ENCODE peak calls at places on chromosome 9, in ten cellular contexts. O is CD4-positive, alpha-beta T cell; F is D721Med; U is bronchial epithelial cell; E is astrocyte of the spinal cord; T is AG09319; N is cardiac muscle cell; R is GM13977; G is upper lobe of left lung; L is IMR-90. Q is an unnamed sample.

GRCh38 chr9:32703635-32704034 is 68.2 kb upstream of the TAF1L start:
- DNase-seq in O (no peak), F (no peak), U (peak; percentile 17), E (no peak), T (no peak), N (peak; percentile 8), R (no peak), G (no peak), L (no peak), Q (no peak)

GRCh38 chr9:102587231-102587630 is 407.9 kb upstream of the CYLC2 start:
- DNase-seq in O (no peak), F (no peak), U (no peak), E (no peak), T (no peak), N (no peak), R (no peak), G (no peak), L (no peak), Q (no peak)

GRCh38 chr9:99451121-99451606 is 229.1 kb downstream of the SEC61B start:
- DNase-seq in O (no peak), F (no peak), U (peak; percentile 17), E (no peak), T (no peak), N (peak; percentile 23), R (no peak), G (peak; percentile 75), L (no peak), Q (no peak)

GRCh38 chr9:2613730-2614271 is 7.8 kb upstream of the VLDLR start:
- DNase-seq in O (no peak), F (no peak), U (peak; percentile 22), E (no peak), T (no peak), N (no peak), R (no peak), G (no peak), L (no peak), Q (no peak)

GRCh38 chr9:72025956-72026355 is 34.5 kb downstream of the C9orf57 start:
- DNase-seq in O (no peak), F (no peak), U (peak; percentile 99), E (peak; percentile 3), T (no peak), N (no peak), R (no peak), G (no peak), L (peak; percentile 30), Q (no peak)

GRCh38 chr9:84277646-84278045 is 62.9 kb downstream of the SLC28A3 start:
- DNase-seq in O (no peak), F (no peak), U (peak; percentile 97), E (peak; percentile 55), T (no peak), N (no peak), R (no peak), G (no peak), L (peak; percentile 44), Q (no peak)

GRCh38 chr9:126745574-126746411 is 59.0 kb upstream of the ZBTB43 start:
- DNase-seq in O (no peak), F (no peak), U (no peak), E (no peak), T (no peak), N (no peak), R (no peak), G (no peak), L (no peak), Q (peak; percentile 56)

GRCh38 chr9:75385236-75385635 is 296.9 kb downstream of the OSTF1 start:
- DNase-seq in O (no peak), F (no peak), U (no peak), E (no peak), T (no peak), N (no peak), R (no peak), G (no peak), L (no peak), Q (no peak)

GRCh38 chr9:113993838-113994540 is 84.1 kb downstream of the AMBP start:
- DNase-seq in O (no peak), F (no peak), U (peak; percentile 72), E (peak; percentile 73), T (no peak), N (no peak), R (no peak), G (peak; percentile 91), L (peak; percentile 67), Q (peak; percentile 46)

GRCh38 chr9:86494644-86495081 is 140.5 kb upstream of the TUT7 start:
- DNase-seq in O (no peak), F (no peak), U (peak; percentile 96), E (peak; percentile 25), T (no peak), N (no peak), R (no peak), G (no peak), L (peak; percentile 80), Q (no peak)

GRCh38 chr9:70525553-70525952 is 111.1 kb upstream of the KLF9 start:
- DNase-seq in O (no peak), F (no peak), U (peak; percentile 91), E (no peak), T (no peak), N (no peak), R (no peak), G (no peak), L (peak; percentile 27), Q (no peak)

GRCh38 chr9:124270504-124271335 is 13.0 kb downstream of the NEK6 start:
- DNase-seq in O (no peak), F (no peak), U (no peak), E (no peak), T (no peak), N (no peak), R (no peak), G (peak; percentile 86), L (no peak), Q (no peak)

GRCh38 chr9:128057724-128058409 is 9.3 kb downstream of the NAIF1 start:
- DNase-seq in O (no peak), F (no peak), U (no peak), E (no peak), T (no peak), N (no peak), R (peak; percentile 4), G (no peak), L (no peak), Q (no peak)

GRCh38 chr9:87834357-87834756 is 48.3 kb upstream of the SPATA31E1 start:
- DNase-seq in O (no peak), F (no peak), U (no peak), E (no peak), T (no peak), N (peak; percentile 11), R (no peak), G (no peak), L (no peak), Q (peak; percentile 8)

GRCh38 chr9:93071464-93071863 is 13.0 kb downstream of the SUSD3 start:
- DNase-seq in O (no peak), F (no peak), U (peak; percentile 36), E (no peak), T (no peak), N (no peak), R (no peak), G (no peak), L (peak; percentile 18), Q (peak; percentile 57)

GRCh38 chr9:121844090-121844489 is 192.7 kb downstream of the DAB2IP start:
- DNase-seq in O (no peak), F (no peak), U (no peak), E (peak; percentile 63), T (no peak), N (no peak), R (no peak), G (no peak), L (no peak), Q (no peak)

GRCh38 chr9:129648092-129648763 is 6.3 kb upstream of the ASB6 start:
- DNase-seq in O (no peak), F (no peak), U (no peak), E (no peak), T (no peak), N (no peak), R (no peak), G (no peak), L (no peak), Q (no peak)

GRCh38 chr9:135583686-135584011 is 22.1 kb downstream of the PAEP start:
- DNase-seq in O (no peak), F (no peak), U (no peak), E (no peak), T (no peak), N (no peak), R (no peak), G (no peak), L (no peak), Q (no peak)

GRCh38 chr9:135584934-135585333 is 23.4 kb downstream of the PAEP start:
- DNase-seq in O (no peak), F (no peak), U (no peak), E (no peak), T (no peak), N (no peak), R (no peak), G (no peak), L (no peak), Q (no peak)

GRCh38 chr9:135582541-135582940 is 21.0 kb downstream of the PAEP start:
- DNase-seq in O (no peak), F (no peak), U (no peak), E (no peak), T (no peak), N (no peak), R (no peak), G (no peak), L (no peak), Q (no peak)

GRCh38 chr9:135582966-135583685 is 21.6 kb downstream of the PAEP start:
- DNase-seq in O (no peak), F (no peak), U (no peak), E (no peak), T (no peak), N (no peak), R (no peak), G (no peak), L (no peak), Q (no peak)

GRCh38 chr9:135584371-135584770 is 22.8 kb downstream of the PAEP start:
- DNase-seq in O (no peak), F (no peak), U (no peak), E (no peak), T (no peak), N (no peak), R (no peak), G (no peak), L (no peak), Q (no peak)
- TF ChIP-seq CTCF in O (no peak), F (no peak), U (no peak), E (no peak), T (no peak), N (no peak), R (no peak), G (no peak), L (no peak), Q (no peak)

GRCh38 chr9:15824310-15824709 is 271.5 kb downstream of the CCDC171 start:
- DNase-seq in O (no peak), F (no peak), U (peak; percentile 27), E (peak; percentile 62), T (no peak), N (peak; percentile 1), R (no peak), G (no peak), L (peak; percentile 21), Q (peak; percentile 5)
- TF ChIP-seq CTCF in O (no peak), F (peak; percentile 15), U (peak; percentile 1), E (peak; percentile 35), T (no peak), N (no peak), R (no peak), G (no peak), L (no peak), Q (no peak)

GRCh38 chr9:35481347-35481975 is 8.4 kb upstream of the RUSC2 start:
- DNase-seq in O (no peak), F (no peak), U (peak; percentile 63), E (peak; percentile 56), T (peak; percentile 42), N (peak; percentile 52), R (peak; percentile 36), G (peak; percentile 48), L (peak; percentile 75), Q (peak; percentile 58)
- TF ChIP-seq CTCF in O (peak; percentile 31), F (peak; percentile 67), U (peak; percentile 75), E (peak; percentile 77), T (peak; percentile 86), N (peak; percentile 89), R (peak; percentile 66), G (peak; percentile 69), L (peak; percentile 89), Q (peak; percentile 66)

GRCh38 chr9:17653947-17654346 is 75.1 kb downstream of the SH3GL2 start:
- DNase-seq in O (no peak), F (no peak), U (no peak), E (no peak), T (no peak), N (no peak), R (no peak), G (no peak), L (no peak), Q (no peak)
- TF ChIP-seq CTCF in O (no peak), F (no peak), U (no peak), E (no peak), T (no peak), N (no peak), R (no peak), G (no peak), L (no peak), Q (no peak)

Q was measured in activated CD8-positive, alpha-beta T cell treated with anti-CD3 and anti-CD28 coated beads for 36 hours.